ENCODE peak calls at places on chromosomes 3 and 15, in eight cellular contexts. V, Q, U, I, R, E, K and W are unnamed samples.

GRCh38 chr3:53045107-53045783 is 628 bp downstream of the SFMBT1 start:
- DNase-seq in V (peak; percentile 87), Q (peak; percentile 77), U (peak; percentile 53), I (peak; percentile 77), R (peak; percentile 37), E (no peak), K (peak; percentile 74), W (peak; percentile 66)

GRCh38 chr3:29195055-29195454 is 85.8 kb upstream of the RBMS3 start:
- DNase-seq in V (no peak), Q (no peak), U (peak; percentile 22), I (no peak), R (no peak), E (no peak), K (no peak), W (no peak)

GRCh38 chr3:72021531-72021930 is 236.6 kb upstream of the PROK2 start:
- DNase-seq in V (no peak), Q (no peak), U (no peak), I (no peak), R (no peak), E (no peak), K (no peak), W (no peak)

GRCh38 chr3:8352475-8352874 is 149.1 kb upstream of the LMCD1 start:
- DNase-seq in V (no peak), Q (no peak), U (no peak), I (no peak), R (no peak), E (no peak), K (no peak), W (no peak)

GRCh38 chr3:148246286-148246685 is 451.4 kb upstream of the AGTR1 start:
- DNase-seq in V (no peak), Q (no peak), U (no peak), I (no peak), R (no peak), E (no peak), K (no peak), W (no peak)

GRCh38 chr15:76162050-76162425 is 102.3 kb downstream of the TMEM266 start:
- DNase-seq in V (no peak), Q (no peak), U (no peak), I (no peak), R (peak; percentile 71), E (no peak), K (no peak), W (no peak)

GRCh38 chr3:195388380-195388779 is 54.4 kb downstream of the ACAP2 start:
- DNase-seq in V (no peak), Q (no peak), U (no peak), I (no peak), R (no peak), E (no peak), K (no peak), W (no peak)

GRCh38 chr3:194450341-194450740 is 36.5 kb downstream of the ATP13A3 start:
- DNase-seq in V (no peak), Q (peak; percentile 23), U (no peak), I (no peak), R (no peak), E (no peak), K (no peak), W (no peak)

GRCh38 chr3:190077646-190078045 is 43.1 kb downstream of the P3H2 start:
- DNase-seq in V (no peak), Q (no peak), U (no peak), I (no peak), R (no peak), E (no peak), K (no peak), W (no peak)

GRCh38 chr15:47434641-47435040 is 282.7 kb upstream of the SEMA6D start:
- DNase-seq in V (no peak), Q (no peak), U (no peak), I (no peak), R (no peak), E (no peak), K (no peak), W (no peak)

GRCh38 chr15:101676965-101677364 is 24.8 kb upstream of the TM2D3 start:
- DNase-seq in V (no peak), Q (no peak), U (no peak), I (no peak), R (no peak), E (no peak), K (no peak), W (no peak)

GRCh38 chr3:135549928-135550327 is 415.6 kb upstream of the PPP2R3A start:
- DNase-seq in V (no peak), Q (no peak), U (no peak), I (no peak), R (no peak), E (no peak), K (no peak), W (no peak)

GRCh38 chr15:62391565-62392262 is 226.6 kb upstream of the C2CD4B start:
- DNase-seq in V (peak; percentile 68), Q (peak; percentile 60), U (peak; percentile 50), I (peak; percentile 51), R (peak; percentile 42), E (no peak), K (peak; percentile 18), W (peak; percentile 84)

GRCh38 chr3:100968908-100969556 is 24.2 kb downstream of the ABI3BP start:
- DNase-seq in V (no peak), Q (no peak), U (no peak), I (no peak), R (no peak), E (no peak), K (no peak), W (peak; percentile 42)

GRCh38 chr15:99438691-99439523 is 126.9 kb upstream of the MEF2A start:
- DNase-seq in V (peak; percentile 51), Q (no peak), U (no peak), I (peak; percentile 65), R (peak; percentile 34), E (no peak), K (no peak), W (peak; percentile 50)

GRCh38 chr3:38992117-38992779 is 59.5 kb downstream of the SCN11A start:
- DNase-seq in V (no peak), Q (no peak), U (no peak), I (no peak), R (no peak), E (no peak), K (no peak), W (no peak)

GRCh38 chr3:106609666-106610301 is 741.0 kb upstream of the CBLB start:
- DNase-seq in V (peak; percentile 84), Q (peak; percentile 57), U (peak; percentile 73), I (peak; percentile 69), R (peak; percentile 62), E (no peak), K (peak; percentile 73), W (no peak)

GRCh38 chr3:34419801-34420200 is 621.4 kb downstream of the PDCD6IP start:
- DNase-seq in V (peak; percentile 69), Q (no peak), U (no peak), I (no peak), R (no peak), E (no peak), K (no peak), W (no peak)

GRCh38 chr15:20361091-20361490 is 180.5 kb downstream of the GOLGA6L6 start:
- DNase-seq in V (no peak), Q (no peak), U (no peak), I (no peak), R (no peak), E (no peak), K (no peak), W (no peak)

GRCh38 chr15:20357139-20358065 is 184.2 kb downstream of the GOLGA6L6 start:
- DNase-seq in V (no peak), Q (peak; percentile 17), U (no peak), I (peak; percentile 55), R (no peak), E (peak; percentile 80), K (no peak), W (peak; percentile 24)

GRCh38 chr15:20356444-20357138 is 185.0 kb downstream of the GOLGA6L6 start:
- DNase-seq in V (no peak), Q (peak; percentile 75), U (peak; percentile 82), I (peak; percentile 93), R (peak; percentile 71), E (peak; percentile 81), K (peak; percentile 77), W (peak; percentile 75)

GRCh38 chr15:20358066-20358780 is 183.4 kb downstream of the GOLGA6L6 start:
- DNase-seq in V (no peak), Q (peak; percentile 10), U (no peak), I (peak; percentile 49), R (no peak), E (peak; percentile 83), K (no peak), W (peak; percentile 23)

DNA sequence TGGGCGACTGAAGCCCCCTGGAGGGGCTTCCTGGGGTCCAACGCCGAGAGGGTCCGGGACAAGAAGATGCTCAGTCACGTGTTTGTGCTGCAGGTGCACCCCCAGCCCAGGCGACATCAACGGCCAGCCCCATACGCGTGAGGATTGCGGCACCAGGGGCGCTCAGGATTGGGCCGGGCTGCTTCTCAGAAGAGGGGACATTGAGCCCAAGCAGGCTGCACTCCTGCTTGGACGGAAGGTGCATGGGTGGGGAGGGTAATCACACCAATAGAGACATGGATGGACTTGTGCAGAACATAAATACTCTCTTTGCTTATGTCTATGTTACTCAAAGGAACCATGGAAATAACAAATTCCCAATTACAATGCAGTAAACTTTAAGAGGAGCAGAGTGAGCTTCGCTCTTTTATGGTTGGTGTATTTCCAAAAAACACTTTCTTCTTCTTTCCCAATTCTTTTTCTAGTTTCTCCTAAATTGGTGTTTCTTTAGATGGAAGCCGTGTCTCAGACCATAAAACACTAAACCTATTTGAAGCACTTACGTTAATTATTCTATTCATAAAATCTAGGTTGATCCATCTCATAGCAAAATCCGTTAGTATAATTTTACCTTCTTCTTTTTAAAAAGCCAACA is 182.7 kb downstream of the GOLGA6L6 start:
- DNase-seq in V (no peak), Q (no peak), U (no peak), I (no peak), R (no peak), E (no peak), K (no peak), W (no peak)
- H3K9me3 ChIP-seq in V (peaks cover 79% of the 10 kb centered on the region), Q (no peaks in the 10 kb centered on the region), U (no peaks in the 10 kb centered on the region), I (no peaks in the 10 kb centered on the region), R (no peaks in the 10 kb centered on the region), E (no peaks in the 10 kb centered on the region), K (no peaks in the 10 kb centered on the region), W (peaks cover 4% of the 10 kb centered on the region)

GRCh38 chr3:153910387-153910786 is 210.8 kb upstream of the ARHGEF26 start:
- DNase-seq in V (no peak), Q (no peak), U (no peak), I (no peak), R (no peak), E (no peak), K (no peak), W (no peak)
- H3K4me3 ChIP-seq in V (no peak overlapping the region), Q (no peak overlapping the region), U (no peak overlapping the region), I (no peak overlapping the region), R (no peak overlapping the region), E (no peak overlapping the region), K (no peak overlapping the region), W (no peak overlapping the region)

DNA sequence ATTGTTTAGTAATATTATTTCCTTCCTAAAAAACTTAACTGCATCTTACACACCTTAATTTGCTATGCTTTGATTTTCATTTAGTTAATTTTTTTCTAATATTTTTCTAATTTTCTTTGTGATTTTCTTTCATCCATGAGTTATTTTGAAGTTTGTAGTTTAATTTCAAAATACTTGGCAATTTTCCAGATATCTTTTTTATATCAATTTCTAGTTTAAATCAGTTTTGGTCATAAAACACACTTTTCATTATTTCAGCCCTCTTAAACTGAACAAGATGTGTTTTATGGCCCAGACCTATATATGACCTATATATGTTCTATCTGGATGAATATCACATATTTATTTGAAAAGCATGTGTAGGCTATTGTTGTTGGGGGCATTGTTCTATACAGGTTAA is 759.9 kb upstream of the SGO1 start:
- DNase-seq in V (no peak), Q (no peak), U (no peak), I (no peak), R (no peak), E (no peak), K (no peak), W (no peak)
- H3K9me3 ChIP-seq in V (no peaks in the 10 kb centered on the region), Q (no peaks in the 10 kb centered on the region), U (no peaks in the 10 kb centered on the region), I (no peaks in the 10 kb centered on the region), R (no peaks in the 10 kb centered on the region), E (peaks cover 7% of the 10 kb centered on the region), K (no peaks in the 10 kb centered on the region), W (no peaks in the 10 kb centered on the region)

GRCh38 chr15:65066001-65066634 is 1.7 kb downstream of the RASL12 start:
- DNase-seq in V (peak; percentile 30), Q (no peak), U (no peak), I (no peak), R (no peak), E (no peak), K (no peak), W (no peak)
- H3K4me3 ChIP-seq in V (peak overlapping the region; percentile 51), Q (no peak overlapping the region), U (no peak overlapping the region), I (no peak overlapping the region), R (no peak overlapping the region), E (peak overlapping the region; percentile 54), K (no peak overlapping the region), W (peak overlapping the region; percentile 69)